ENCODE peak calls at places on chromosomes 16 and 17, in eight cellular contexts. F is mesendoderm; C is fibroblast of lung; Z is CD8-positive, alpha-beta T cell; D is adrenal gland; T is AG04450; S is tibial nerve; G is lung. E is an unnamed sample.

GRCh38 chr16:85728879-85729278 is 22.0 kb downstream of the C16orf74 start:
- DNase-seq in F (peak), C (no peak), Z (no peak), D (no peak), T (no peak), S (no peak), G (no peak), E (no peak)

GRCh38 chr16:51816929-51817328 is 665.9 kb upstream of the SALL1 start:
- DNase-seq in F (no peak), C (peak), Z (no peak), D (peak), T (no peak), S (no peak), G (no peak), E (no peak)

GRCh38 chr16:661184-661821 is 6.6 kb upstream of the RHOT2 start:
- DNase-seq in F (no peak), C (no peak), Z (no peak), D (no peak), T (no peak), S (no peak), G (no peak), E (no peak)

GRCh38 chr16:81278526-81278925 is 36.2 kb upstream of the GAN start:
- DNase-seq in F (no peak), C (no peak), Z (no peak), D (no peak), T (no peak), S (no peak), G (no peak), E (no peak)

GRCh38 chr16:70788668-70789161 is 12.2 kb downstream of the VAC14 start:
- DNase-seq in F (no peak), C (peak), Z (no peak), D (no peak), T (no peak), S (no peak), G (no peak), E (peak)

GRCh38 chr16:49455991-49456745 is 82.6 kb downstream of the C16orf78 start:
- DNase-seq in F (no peak), C (no peak), Z (no peak), D (no peak), T (no peak), S (no peak), G (no peak), E (no peak)

GRCh38 chr16:22670551-22670970 is 143.4 kb upstream of the HS3ST2 start:
- DNase-seq in F (peak), C (no peak), Z (no peak), D (no peak), T (no peak), S (no peak), G (no peak), E (no peak)

GRCh38 chr16:19831678-19832077 is 53.0 kb downstream of the GPRC5B start:
- DNase-seq in F (no peak), C (peak), Z (no peak), D (peak), T (peak), S (no peak), G (no peak), E (peak)

GRCh38 chr16:19375561-19376158 is 42.0 kb upstream of the TMC5 start:
- DNase-seq in F (peak), C (peak), Z (no peak), D (peak), T (peak), S (no peak), G (no peak), E (peak)

GRCh38 chr17:49952209-49952911 is 16.6 kb upstream of the DLX4 start:
- DNase-seq in F (peak), C (peak), Z (peak), D (peak), T (peak), S (peak), G (peak), E (no peak)

GRCh38 chr17:7557825-7558543 is 566 bp upstream of the TNFSF13 start:
- DNase-seq in F (peak), C (peak), Z (no peak), D (peak), T (no peak), S (peak), G (peak), E (no peak)

GRCh38 chr16:81585785-81586184 is 141.2 kb downstream of the CMIP start:
- DNase-seq in F (peak), C (no peak), Z (no peak), D (no peak), T (no peak), S (no peak), G (no peak), E (no peak)

GRCh38 chr17:37815516-37815915 is 70.7 kb upstream of the HNF1B start:
- DNase-seq in F (no peak), C (no peak), Z (no peak), D (no peak), T (no peak), S (no peak), G (no peak), E (no peak)

GRCh38 chr17:42101513-42102292 is 3.4 kb upstream of the ZNF385C start:
- DNase-seq in F (peak), C (peak), Z (no peak), D (peak), T (peak), S (peak), G (peak), E (no peak)

GRCh38 chr17:42179911-42180410 is 981 bp downstream of the KCNH4 start:
- DNase-seq in F (peak), C (peak), Z (no peak), D (peak), T (no peak), S (no peak), G (no peak), E (no peak)

GRCh38 chr17:69539274-69539673 is 124.8 kb downstream of the MAP2K6 start:
- DNase-seq in F (no peak), C (no peak), Z (no peak), D (no peak), T (no peak), S (no peak), G (no peak), E (no peak)

GRCh38 chr17:48575673-48576478 is 2.3 kb downstream of the HOXB4 start:
- DNase-seq in F (no peak), C (peak), Z (no peak), D (no peak), T (no peak), S (no peak), G (no peak), E (no peak)

GRCh38 chr17:48576479-48577309 is 1.5 kb downstream of the HOXB4 start:
- DNase-seq in F (no peak), C (no peak), Z (no peak), D (no peak), T (no peak), S (no peak), G (no peak), E (no peak)

GRCh38 chr17:48574523-48575065 is 3.6 kb downstream of the HOXB4 start:
- DNase-seq in F (no peak), C (no peak), Z (no peak), D (no peak), T (no peak), S (no peak), G (no peak), E (no peak)

GRCh38 chr17:48577330-48577945 is 712 bp downstream of the HOXB4 start:
- DNase-seq in F (no peak), C (peak), Z (no peak), D (no peak), T (no peak), S (no peak), G (no peak), E (no peak)

DNA sequence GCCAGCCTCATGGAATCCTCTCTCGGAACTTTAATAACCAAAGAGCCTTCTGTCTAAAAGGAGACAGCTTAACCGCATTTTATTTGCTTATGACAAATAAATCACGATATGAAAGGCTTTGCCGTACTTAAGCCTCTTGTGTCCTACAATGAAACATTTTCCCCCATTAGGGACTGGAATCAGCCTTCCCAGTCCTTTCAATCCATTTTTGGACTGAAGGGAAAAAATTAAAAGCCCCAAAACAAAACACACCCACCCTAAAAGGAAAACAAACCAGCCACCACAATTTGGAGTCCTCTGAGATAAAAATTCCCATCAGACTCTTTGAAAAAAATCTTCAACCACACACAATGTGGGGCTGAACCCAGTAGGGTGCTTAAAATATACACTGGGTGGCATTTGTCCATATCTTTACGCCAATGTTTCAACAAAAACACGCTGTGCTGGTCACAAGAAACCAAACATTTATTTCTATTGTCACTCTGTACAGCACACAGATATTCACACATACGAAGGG is 3.0 kb downstream of the HOXB4 start:
- DNase-seq in F (no peak), C (peak), Z (no peak), D (no peak), T (no peak), S (no peak), G (no peak), E (no peak)
- H3K4me3 ChIP-seq in F (no peak), C (peak), Z (no peak), D (no peak), T (peak), S (peak), G (no peak), E (no peak)

GRCh38 chr16:55476625-55477533 is 2.1 kb upstream of the MMP2 start:
- DNase-seq in F (no peak), C (no peak), Z (no peak), D (no peak), T (no peak), S (no peak), G (no peak), E (no peak)

GRCh38 chr16:55479560-55480197 is 681 bp downstream of the MMP2 start:
- DNase-seq in F (peak), C (no peak), Z (no peak), D (no peak), T (no peak), S (no peak), G (no peak), E (no peak)

GRCh38 chr16:55478827-55479559 is at the start of gene MMP2:
- DNase-seq in F (peak), C (peak), Z (no peak), D (peak), T (no peak), S (peak), G (peak), E (no peak)

GRCh38 chr16:55482056-55482455 is 3.1 kb downstream of the MMP2 start:
- DNase-seq in F (no peak), C (peak), Z (no peak), D (no peak), T (no peak), S (no peak), G (no peak), E (no peak)

DNA sequence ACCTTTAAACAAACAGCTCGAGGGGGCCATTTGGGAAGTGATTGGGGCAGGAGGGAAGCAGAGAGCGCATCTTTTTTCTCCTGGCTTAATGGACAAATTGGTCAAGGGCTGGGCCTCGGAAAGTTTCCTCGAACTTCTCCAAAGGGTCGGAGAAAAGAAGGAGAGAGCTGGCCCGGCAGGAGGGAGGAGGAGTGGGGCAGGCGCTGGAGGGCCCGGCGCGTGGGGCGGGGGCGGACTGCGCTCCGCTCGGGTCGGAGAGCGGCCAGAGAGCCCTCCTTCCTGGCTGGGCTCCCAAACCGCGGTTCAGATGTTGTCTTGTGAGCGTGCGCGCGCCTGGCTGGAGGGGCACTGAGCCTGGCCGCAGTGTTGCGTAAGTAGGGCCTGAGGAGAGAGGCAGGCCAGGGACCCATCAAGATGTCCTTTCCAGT is 1.2 kb downstream of the MMP2 start:
- DNase-seq in F (peak), C (peak), Z (no peak), D (peak), T (peak), S (peak), G (peak), E (peak)
- H3K4me3 ChIP-seq in F (peak), C (peak), Z (no peak), D (no peak), T (peak), S (peak), G (peak), E (peak)

GRCh38 chr17:19000531-19001011 is 4.0 kb downstream of the FAM83G start:
- DNase-seq in F (no peak), C (peak), Z (no peak), D (peak), T (no peak), S (no peak), G (no peak), E (no peak)
- H3K4me3 ChIP-seq in F (no peak), C (no peak), Z (no peak), D (no peak), T (no peak), S (no peak), G (no peak), E (no peak)

GRCh38 chr16:11255737-11256656 is at the start of gene SOCS1:
- DNase-seq in F (peak), C (peak), Z (peak), D (peak), T (peak), S (peak), G (peak), E (peak)
- H3K4me3 ChIP-seq in F (peak), C (peak), Z (peak), D (peak), T (peak), S (peak), G (peak), E (peak)

GRCh38 chr16:68643847-68644246 is 1.3 kb upstream of the CDH3 start:
- DNase-seq in F (peak), C (no peak), Z (no peak), D (no peak), T (no peak), S (no peak), G (no peak), E (no peak)

GRCh38 chr16:68646948-68647659 is 2.0 kb downstream of the CDH3 start:
- DNase-seq in F (peak), C (no peak), Z (no peak), D (no peak), T (no peak), S (no peak), G (no peak), E (no peak)

GRCh38 chr16:68644303-68644702 is 807 bp upstream of the CDH3 start:
- DNase-seq in F (peak), C (no peak), Z (no peak), D (no peak), T (no peak), S (no peak), G (no peak), E (no peak)

GRCh38 chr16:68644715-68645493 is at the start of gene CDH3:
- DNase-seq in F (peak), C (no peak), Z (no peak), D (no peak), T (no peak), S (no peak), G (peak), E (no peak)

DNA sequence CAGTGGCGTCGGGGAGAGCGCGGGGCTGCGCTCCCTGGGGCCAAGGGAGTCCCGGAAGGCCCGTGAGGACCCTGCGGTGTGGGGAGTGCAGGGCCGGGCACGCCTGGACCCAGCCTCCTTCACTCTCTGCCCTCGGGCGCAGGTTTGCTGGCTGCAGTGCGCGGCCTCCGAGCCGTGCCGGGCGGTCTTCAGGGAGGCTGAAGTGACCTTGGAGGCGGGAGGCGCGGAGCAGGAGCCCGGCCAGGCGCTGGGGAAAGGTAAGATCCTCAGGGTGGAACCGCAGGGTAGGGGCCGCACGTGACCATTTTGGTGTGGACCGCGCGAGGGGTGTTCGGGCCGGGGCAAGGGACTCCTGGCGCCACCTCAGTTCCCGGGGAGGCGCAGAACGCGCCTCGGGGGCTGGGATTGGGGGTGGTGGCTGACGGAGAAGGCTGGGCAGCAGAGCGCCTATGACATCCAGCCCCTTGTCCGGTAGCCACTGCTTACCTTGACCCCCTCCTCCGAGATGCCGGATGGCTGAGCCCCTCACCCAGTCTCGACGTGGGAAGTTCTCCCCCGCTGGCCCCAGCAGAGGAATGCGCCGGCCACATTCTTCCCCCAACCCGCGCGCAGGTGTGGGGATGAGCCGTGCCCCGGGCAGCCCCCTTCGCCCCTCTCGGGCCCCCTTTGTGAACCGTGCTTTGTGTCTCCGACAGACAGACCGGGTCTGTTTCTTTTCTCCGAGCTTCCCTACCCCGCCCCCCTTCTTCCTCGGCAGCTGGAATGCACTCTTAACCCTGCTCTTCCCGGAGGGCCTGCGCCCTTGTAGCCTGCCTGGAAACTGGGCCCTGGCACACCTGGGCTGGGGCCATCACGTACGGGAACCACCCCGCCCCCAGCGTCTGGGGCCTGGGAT is 631 bp downstream of the CDH3 start:
- DNase-seq in F (peak), C (no peak), Z (no peak), D (no peak), T (no peak), S (no peak), G (no peak), E (no peak)
- H3K4me3 ChIP-seq in F (peak), C (no peak), Z (peak), D (no peak), T (no peak), S (peak), G (peak), E (no peak)

GRCh38 chr17:82052638-82053059 is 951 bp downstream of the GPS1 start:
- DNase-seq in F (no peak), C (no peak), Z (no peak), D (no peak), T (no peak), S (no peak), G (no peak), E (no peak)

GRCh38 chr17:82051776-82052637 is at the start of the genes GPS1 and RFNG:
- DNase-seq in F (peak), C (peak), Z (peak), D (peak), T (no peak), S (peak), G (peak), E (no peak)

GRCh38 chr17:82054351-82055022 is 2.8 kb downstream of the GPS1 start:
- DNase-seq in F (no peak), C (no peak), Z (no peak), D (no peak), T (no peak), S (no peak), G (no peak), E (no peak)

GRCh38 chr17:82053556-82054263 is 2.0 kb downstream of the GPS1 start:
- DNase-seq in F (no peak), C (no peak), Z (no peak), D (no peak), T (no peak), S (no peak), G (no peak), E (no peak)

GRCh38 chr17:82053130-82053529 is 1.4 kb downstream of the GPS1 start:
- DNase-seq in F (no peak), C (no peak), Z (no peak), D (no peak), T (no peak), S (no peak), G (no peak), E (no peak)
- H3K4me3 ChIP-seq in F (no peak), C (peak), Z (peak), D (no peak), T (peak), S (no peak), G (no peak), E (peak)

GRCh38 chr17:17698869-17699351 is 17.7 kb downstream of the RAI1 start:
- DNase-seq in F (no peak), C (no peak), Z (no peak), D (peak), T (no peak), S (no peak), G (no peak), E (no peak)
- H3K4me3 ChIP-seq in F (no peak), C (no peak), Z (no peak), D (no peak), T (no peak), S (no peak), G (no peak), E (no peak)